ENCODE peak calls at places on chromosomes 1 and 21, in nine cellular contexts. E is HTR-8/SVneo; G is activated CD8-positive, alpha-beta memory T cell treated with anti-CD3 and anti-CD28 coated beads, Interleukin-2, amount 50 U/mL, for 48 hours; N is NT2/D1; M is naive thymus-derived CD4-positive, alpha-beta T cell; I is DMS153; Z is NCI-H2081; J is neural progenitor cell; B is brain microvascular endothelial cell. L is an unnamed sample.

GRCh38 chr1:201636581-201636980 is 97.7 kb downstream of the NAV1 start:
- DNase-seq in E (no peak), G (no peak), N (no peak), M (no peak), I (no peak), Z (no peak), J (no peak), B (peak), L (no peak)

GRCh38 chr1:173669491-173669941 is at the start of gene ANKRD45:
- DNase-seq in E (peak), G (peak), N (peak), M (no peak), I (no peak), Z (peak), J (peak), B (peak), L (no peak)

GRCh38 chr1:107965112-107965991 is at the start of gene VAV3:
- DNase-seq in E (peak), G (peak), N (peak), M (peak), I (peak), Z (peak), J (peak), B (peak), L (no peak)

GRCh38 chr1:40915581-40915980 is 53.4 kb upstream of the CITED4 start:
- DNase-seq in E (no peak), G (no peak), N (no peak), M (no peak), I (no peak), Z (no peak), J (no peak), B (no peak), L (no peak)

GRCh38 chr21:31731112-31731801 is 661 bp downstream of the SCAF4 start:
- DNase-seq in E (no peak), G (peak), N (no peak), M (peak), I (no peak), Z (peak), J (peak), B (no peak), L (no peak)

GRCh38 chr1:2497891-2498290 is 21.8 kb downstream of the PLCH2 start:
- DNase-seq in E (no peak), G (no peak), N (no peak), M (no peak), I (no peak), Z (no peak), J (no peak), B (no peak), L (no peak)

GRCh38 chr1:226675720-226676357 is 63.2 kb downstream of the ITPKB start:
- DNase-seq in E (no peak), G (no peak), N (no peak), M (no peak), I (no peak), Z (no peak), J (no peak), B (no peak), L (no peak)

GRCh38 chr1:17984510-17985085 is 123.0 kb upstream of the IGSF21 start:
- DNase-seq in E (no peak), G (peak), N (no peak), M (no peak), I (no peak), Z (no peak), J (peak), B (no peak), L (no peak)

GRCh38 chr1:172746091-172746949 is 87.4 kb downstream of the FASLG start:
- DNase-seq in E (peak), G (no peak), N (no peak), M (peak), I (no peak), Z (no peak), J (no peak), B (peak), L (no peak)

GRCh38 chr1:72946901-72947505 is 664.7 kb upstream of the NEGR1 start:
- DNase-seq in E (no peak), G (no peak), N (no peak), M (no peak), I (no peak), Z (no peak), J (no peak), B (no peak), L (no peak)

GRCh38 chr1:224507771-224508523 is 73.3 kb upstream of the WDR26 start:
- DNase-seq in E (no peak), G (no peak), N (no peak), M (no peak), I (no peak), Z (no peak), J (no peak), B (no peak), L (no peak)

GRCh38 chr1:226779536-226779935 is 40.5 kb upstream of the ITPKB start:
- DNase-seq in E (no peak), G (no peak), N (no peak), M (no peak), I (no peak), Z (no peak), J (no peak), B (no peak), L (no peak)

GRCh38 chr1:59901770-59902388 is 24.7 kb downstream of the CYP2J2 start:
- DNase-seq in E (no peak), G (no peak), N (no peak), M (no peak), I (no peak), Z (no peak), J (no peak), B (no peak), L (no peak)

GRCh38 chr1:61348025-61348665 is 265.8 kb downstream of the NFIA start:
- DNase-seq in E (no peak), G (no peak), N (no peak), M (no peak), I (no peak), Z (no peak), J (no peak), B (no peak), L (no peak)

GRCh38 chr21:39869141-39869818 is 2.0 kb downstream of the PCP4 start:
- DNase-seq in E (no peak), G (no peak), N (no peak), M (no peak), I (peak), Z (peak), J (no peak), B (no peak), L (no peak)

GRCh38 chr1:201748331-201748730 is 80.6 kb upstream of the IPO9 start:
- DNase-seq in E (peak), G (no peak), N (no peak), M (no peak), I (no peak), Z (no peak), J (peak), B (peak), L (no peak)

GRCh38 chr1:76901158-76901767 is 34.0 kb downstream of the ST6GALNAC5 start:
- DNase-seq in E (peak), G (peak), N (peak), M (peak), I (no peak), Z (peak), J (peak), B (peak), L (peak)

GRCh38 chr1:184473176-184473966 is 86.5 kb downstream of the C1orf21 start:
- DNase-seq in E (no peak), G (no peak), N (no peak), M (no peak), I (no peak), Z (no peak), J (no peak), B (no peak), L (no peak)

GRCh38 chr21:37787456-37787855 is 128.8 kb downstream of the KCNJ6 start:
- DNase-seq in E (peak), G (no peak), N (peak), M (no peak), I (no peak), Z (no peak), J (no peak), B (peak), L (no peak)

GRCh38 chr1:77473690-77474089 is 191.9 kb downstream of the AK5 start:
- DNase-seq in E (peak), G (no peak), N (no peak), M (no peak), I (no peak), Z (no peak), J (no peak), B (peak), L (no peak)

GRCh38 chr1:65247419-65248359 is 61.7 kb upstream of the DNAJC6 start:
- DNase-seq in E (peak), G (no peak), N (no peak), M (no peak), I (no peak), Z (no peak), J (no peak), B (peak), L (no peak)

GRCh38 chr1:201353186-201353940 is 24.1 kb downstream of the TNNT2 start:
- DNase-seq in E (no peak), G (no peak), N (no peak), M (no peak), I (no peak), Z (no peak), J (no peak), B (no peak), L (no peak)

GRCh38 chr1:1137256-1138045 is 21.6 kb upstream of the C1orf159 start:
- DNase-seq in E (no peak), G (peak), N (no peak), M (peak), I (peak), Z (peak), J (no peak), B (no peak), L (no peak)

GRCh38 chr1:93463960-93464359 is 16.0 kb downstream of the FNBP1L start:
- DNase-seq in E (no peak), G (no peak), N (no peak), M (no peak), I (no peak), Z (no peak), J (no peak), B (no peak), L (no peak)

GRCh38 chr1:96464991-96465875 is 256.4 kb upstream of the PTBP2 start:
- DNase-seq in E (no peak), G (no peak), N (no peak), M (no peak), I (no peak), Z (no peak), J (no peak), B (no peak), L (no peak)

GRCh38 chr1:114779722-114780121 is 763 bp downstream of the SIKE1 start:
- DNase-seq in E (no peak), G (no peak), N (no peak), M (no peak), I (no peak), Z (no peak), J (no peak), B (no peak), L (no peak)

GRCh38 chr1:109771712-109772657 is 8.3 kb upstream of the EPS8L3 start:
- DNase-seq in E (no peak), G (no peak), N (no peak), M (no peak), I (no peak), Z (no peak), J (no peak), B (no peak), L (no peak)